ENCODE peak calls at places on chromosome 7, in ten cellular contexts. One of them, this sample, is unnamed.

GRCh38 chr7:140877249-140877524 is 47.5 kb downstream of the BRAF start:
- DNase-seq in HTR-8/SVneo: no peak
- DNase-seq in NCI-H1105: no peak
- DNase-seq in glutamatergic neuron: no peak
- DNase-seq in NCI-H1436: no peak
- DNase-seq in retina: no peak
- DNase-seq in BJ: no peak
- DNase-seq in progenitor cell of endocrine pancreas: no peak
- DNase-seq in T-helper 2 cell: no peak
- DNase-seq in AG04450: no peak
- DNase-seq in this sample: no peak

GRCh38 chr7:123846217-123846891 is 1.4 kb downstream of the HYAL4 start:
- DNase-seq in BJ: no peak
- DNase-seq in progenitor cell of endocrine pancreas: no peak
- DNase-seq in NCI-H1436: peak
- DNase-seq in T-helper 2 cell: no peak
- DNase-seq in NCI-H1105: peak
- DNase-seq in HTR-8/SVneo: no peak
- DNase-seq in glutamatergic neuron: no peak
- DNase-seq in retina: no peak
- DNase-seq in AG04450: no peak
- DNase-seq in this sample: no peak

GRCh38 chr7:65722361-65722792 is 150.5 kb upstream of the VKORC1L1 start:
- DNase-seq in NCI-H1436: peak
- DNase-seq in HTR-8/SVneo: no peak
- DNase-seq in BJ: no peak
- DNase-seq in T-helper 2 cell: peak
- DNase-seq in AG04450: no peak
- DNase-seq in progenitor cell of endocrine pancreas: peak
- DNase-seq in retina: peak
- DNase-seq in NCI-H1105: peak
- DNase-seq in glutamatergic neuron: peak
- DNase-seq in this sample: peak

GRCh38 chr7:16727736-16728135 is 25.8 kb upstream of the TSPAN13 start:
- DNase-seq in NCI-H1436: no peak
- DNase-seq in BJ: no peak
- DNase-seq in AG04450: no peak
- DNase-seq in NCI-H1105: no peak
- DNase-seq in retina: no peak
- DNase-seq in progenitor cell of endocrine pancreas: no peak
- DNase-seq in HTR-8/SVneo: no peak
- DNase-seq in glutamatergic neuron: no peak
- DNase-seq in T-helper 2 cell: no peak
- DNase-seq in this sample: no peak

GRCh38 chr7:94332571-94332970 is 62.1 kb upstream of the COL1A2 start:
- DNase-seq in NCI-H1436: no peak
- DNase-seq in NCI-H1105: no peak
- DNase-seq in progenitor cell of endocrine pancreas: no peak
- DNase-seq in HTR-8/SVneo: no peak
- DNase-seq in glutamatergic neuron: no peak
- DNase-seq in BJ: no peak
- DNase-seq in AG04450: no peak
- DNase-seq in retina: no peak
- DNase-seq in T-helper 2 cell: no peak
- DNase-seq in this sample: no peak

GRCh38 chr7:17625038-17625437 is 315.3 kb downstream of the SNX13 start:
- DNase-seq in T-helper 2 cell: no peak
- DNase-seq in HTR-8/SVneo: peak
- DNase-seq in NCI-H1105: no peak
- DNase-seq in BJ: peak
- DNase-seq in retina: no peak
- DNase-seq in glutamatergic neuron: no peak
- DNase-seq in AG04450: peak
- DNase-seq in NCI-H1436: no peak
- DNase-seq in progenitor cell of endocrine pancreas: no peak
- DNase-seq in this sample: no peak

GRCh38 chr7:138975343-138976104 is 5.7 kb downstream of the KIAA1549 start:
- DNase-seq in NCI-H1105: peak
- DNase-seq in HTR-8/SVneo: no peak
- DNase-seq in retina: peak
- DNase-seq in NCI-H1436: peak
- DNase-seq in AG04450: no peak
- DNase-seq in glutamatergic neuron: peak
- DNase-seq in progenitor cell of endocrine pancreas: no peak
- DNase-seq in BJ: no peak
- DNase-seq in T-helper 2 cell: no peak
- DNase-seq in this sample: no peak

GRCh38 chr7:110090113-110090820 is 1000.7 kb upstream of the LRRN3 start:
- DNase-seq in glutamatergic neuron: no peak
- DNase-seq in retina: no peak
- DNase-seq in AG04450: no peak
- DNase-seq in HTR-8/SVneo: no peak
- DNase-seq in BJ: no peak
- DNase-seq in NCI-H1436: no peak
- DNase-seq in progenitor cell of endocrine pancreas: no peak
- DNase-seq in NCI-H1105: no peak
- DNase-seq in T-helper 2 cell: no peak
- DNase-seq in this sample: no peak

GRCh38 chr7:87345166-87345927 is at the start of gene CROT:
- DNase-seq in glutamatergic neuron: peak
- DNase-seq in NCI-H1105: peak
- DNase-seq in retina: peak
- DNase-seq in T-helper 2 cell: peak
- DNase-seq in AG04450: peak
- DNase-seq in HTR-8/SVneo: peak
- DNase-seq in BJ: peak
- DNase-seq in progenitor cell of endocrine pancreas: peak
- DNase-seq in NCI-H1436: peak
- DNase-seq in this sample: peak

GRCh38 chr7:7662527-7662926 is 22.0 kb downstream of the UMAD1 start:
- DNase-seq in BJ: no peak
- DNase-seq in AG04450: no peak
- DNase-seq in NCI-H1105: no peak
- DNase-seq in progenitor cell of endocrine pancreas: no peak
- DNase-seq in NCI-H1436: no peak
- DNase-seq in glutamatergic neuron: peak
- DNase-seq in retina: peak
- DNase-seq in HTR-8/SVneo: no peak
- DNase-seq in T-helper 2 cell: no peak
- DNase-seq in this sample: no peak

GRCh38 chr7:73699370-73700069 is 16.1 kb downstream of the BUD23 start:
- DNase-seq in NCI-H1105: no peak
- DNase-seq in glutamatergic neuron: peak
- DNase-seq in BJ: no peak
- DNase-seq in retina: peak
- DNase-seq in HTR-8/SVneo: no peak
- DNase-seq in T-helper 2 cell: no peak
- DNase-seq in progenitor cell of endocrine pancreas: no peak
- DNase-seq in AG04450: no peak
- DNase-seq in NCI-H1436: no peak
- DNase-seq in this sample: no peak

GRCh38 chr7:73830872-73831655 is at the start of gene CLDN4:
- DNase-seq in retina: no peak
- DNase-seq in AG04450: no peak
- DNase-seq in T-helper 2 cell: no peak
- DNase-seq in progenitor cell of endocrine pancreas: peak
- DNase-seq in NCI-H1436: peak
- DNase-seq in HTR-8/SVneo: no peak
- DNase-seq in NCI-H1105: peak
- DNase-seq in BJ: no peak
- DNase-seq in glutamatergic neuron: peak
- DNase-seq in this sample: peak

GRCh38 chr7:122304996-122305421 is 459 bp upstream of the FEZF1 start:
- DNase-seq in HTR-8/SVneo: no peak
- DNase-seq in retina: no peak
- DNase-seq in AG04450: no peak
- DNase-seq in NCI-H1105: peak
- DNase-seq in T-helper 2 cell: no peak
- DNase-seq in NCI-H1436: no peak
- DNase-seq in glutamatergic neuron: no peak
- DNase-seq in BJ: no peak
- DNase-seq in progenitor cell of endocrine pancreas: no peak
- DNase-seq in this sample: no peak

GRCh38 chr7:150556521-150557138 is 10.6 kb upstream of the GIMAP4 start:
- DNase-seq in glutamatergic neuron: no peak
- DNase-seq in progenitor cell of endocrine pancreas: no peak
- DNase-seq in AG04450: no peak
- DNase-seq in retina: no peak
- DNase-seq in T-helper 2 cell: peak
- DNase-seq in HTR-8/SVneo: no peak
- DNase-seq in BJ: no peak
- DNase-seq in NCI-H1105: no peak
- DNase-seq in NCI-H1436: no peak
- DNase-seq in this sample: no peak

GRCh38 chr7:25253714-25254113 is 25.4 kb upstream of the NPVF start:
- DNase-seq in NCI-H1436: no peak
- DNase-seq in NCI-H1105: no peak
- DNase-seq in T-helper 2 cell: no peak
- DNase-seq in retina: no peak
- DNase-seq in progenitor cell of endocrine pancreas: no peak
- DNase-seq in AG04450: no peak
- DNase-seq in BJ: no peak
- DNase-seq in glutamatergic neuron: no peak
- DNase-seq in HTR-8/SVneo: no peak
- DNase-seq in this sample: no peak

GRCh38 chr7:11557627-11558026 is 274.4 kb downstream of the THSD7A start:
- DNase-seq in retina: no peak
- DNase-seq in glutamatergic neuron: no peak
- DNase-seq in HTR-8/SVneo: no peak
- DNase-seq in T-helper 2 cell: no peak
- DNase-seq in BJ: no peak
- DNase-seq in NCI-H1436: no peak
- DNase-seq in progenitor cell of endocrine pancreas: no peak
- DNase-seq in NCI-H1105: no peak
- DNase-seq in AG04450: no peak
- DNase-seq in this sample: peak

GRCh38 chr7:66150471-66150870 is 35.8 kb downstream of the CRCP start:
- DNase-seq in NCI-H1105: no peak
- DNase-seq in progenitor cell of endocrine pancreas: no peak
- DNase-seq in T-helper 2 cell: no peak
- DNase-seq in HTR-8/SVneo: no peak
- DNase-seq in glutamatergic neuron: no peak
- DNase-seq in NCI-H1436: no peak
- DNase-seq in AG04450: no peak
- DNase-seq in BJ: no peak
- DNase-seq in retina: no peak
- DNase-seq in this sample: no peak

GRCh38 chr7:18896343-18896975 is 221.0 kb downstream of the TWIST1 start:
- DNase-seq in NCI-H1105: no peak
- DNase-seq in T-helper 2 cell: no peak
- DNase-seq in retina: no peak
- DNase-seq in NCI-H1436: no peak
- DNase-seq in BJ: no peak
- DNase-seq in progenitor cell of endocrine pancreas: no peak
- DNase-seq in AG04450: no peak
- DNase-seq in glutamatergic neuron: no peak
- DNase-seq in HTR-8/SVneo: no peak
- DNase-seq in this sample: no peak

GRCh38 chr7:51679358-51679757 is 362.7 kb upstream of the COBL start:
- DNase-seq in NCI-H1105: no peak
- DNase-seq in T-helper 2 cell: no peak
- DNase-seq in progenitor cell of endocrine pancreas: no peak
- DNase-seq in AG04450: no peak
- DNase-seq in NCI-H1436: no peak
- DNase-seq in BJ: no peak
- DNase-seq in retina: no peak
- DNase-seq in HTR-8/SVneo: no peak
- DNase-seq in glutamatergic neuron: no peak
- DNase-seq in this sample: no peak

GRCh38 chr7:92875719-92876118 is 39.3 kb upstream of the CDK6 start:
- DNase-seq in retina: no peak
- DNase-seq in BJ: no peak
- DNase-seq in glutamatergic neuron: no peak
- DNase-seq in progenitor cell of endocrine pancreas: no peak
- DNase-seq in HTR-8/SVneo: no peak
- DNase-seq in NCI-H1105: no peak
- DNase-seq in AG04450: no peak
- DNase-seq in NCI-H1436: no peak
- DNase-seq in T-helper 2 cell: no peak
- DNase-seq in this sample: no peak

GRCh38 chr7:106068986-106069385 is 43.1 kb downstream of the SYPL1 start:
- DNase-seq in glutamatergic neuron: no peak
- DNase-seq in T-helper 2 cell: no peak
- DNase-seq in progenitor cell of endocrine pancreas: no peak
- DNase-seq in AG04450: no peak
- DNase-seq in NCI-H1105: no peak
- DNase-seq in BJ: no peak
- DNase-seq in retina: no peak
- DNase-seq in HTR-8/SVneo: no peak
- DNase-seq in NCI-H1436: no peak
- DNase-seq in this sample: no peak

GRCh38 chr7:134943785-134944400 is 42.4 kb upstream of the AGBL3 start:
- DNase-seq in progenitor cell of endocrine pancreas: no peak
- DNase-seq in HTR-8/SVneo: peak
- DNase-seq in BJ: no peak
- DNase-seq in T-helper 2 cell: no peak
- DNase-seq in glutamatergic neuron: no peak
- DNase-seq in AG04450: no peak
- DNase-seq in NCI-H1105: peak
- DNase-seq in retina: no peak
- DNase-seq in NCI-H1436: no peak
- DNase-seq in this sample: no peak

This sample was measured in iPS-NIHi11.